ENCODE peak calls at places on chromosomes 12 and 14, in ten cellular contexts. N is BE2C; O is DMS153; W is AG08395; M is tibial artery; G is NCI-H2171 treated with DMSO at 0.1 percent for 48 hours; T is SK-N-DZ; J is stimulated activated naive CD4-positive, alpha-beta T cell treated with Interleukin-2 at 50 U/mL for 16 hours; C is brain microvascular endothelial cell; S is GM23248. X is an unnamed sample.

GRCh38 chr14:50937325-50937724 is 7.0 kb downstream of the PYGL start:
- DNase-seq in G (no peak), W (peak; percentile 41), T (no peak), J (no peak), N (no peak), O (no peak), C (no peak), S (peak; percentile 82), M (no peak), X (no peak)

GRCh38 chr12:49355913-49356312 is 9.2 kb downstream of the DNAJC22 start:
- DNase-seq in J (no peak), G (no peak), T (no peak), W (no peak), M (no peak), S (no peak), N (no peak), C (no peak), O (no peak), X (no peak)

GRCh38 chr14:75493580-75494130 is 28.6 kb upstream of the BATF start:
- DNase-seq in C (no peak), N (no peak), O (no peak), T (no peak), W (no peak), J (no peak), G (no peak), S (no peak), M (no peak), X (no peak)

GRCh38 chr14:102000902-102001301 is 36.5 kb downstream of the DYNC1H1 start:
- DNase-seq in T (no peak), O (no peak), M (no peak), C (no peak), G (no peak), J (no peak), N (no peak), W (no peak), S (no peak), X (no peak)

GRCh38 chr12:95505039-95505438 is 31.1 kb downstream of the METAP2 start:
- DNase-seq in M (no peak), N (no peak), J (no peak), W (no peak), O (no peak), G (no peak), C (no peak), S (no peak), T (no peak), X (no peak)

GRCh38 chr12:59372971-59373370 is 222.9 kb upstream of the SLC16A7 start:
- DNase-seq in W (peak; percentile 20), G (no peak), M (no peak), T (no peak), N (no peak), S (peak; percentile 46), J (no peak), C (peak; percentile 43), O (no peak), X (no peak)

GRCh38 chr12:15719230-15719629 is 70.0 kb downstream of the EPS8 start:
- DNase-seq in W (no peak), O (peak; percentile 32), T (no peak), S (peak; percentile 75), N (no peak), M (no peak), G (no peak), C (no peak), J (no peak), X (no peak)

GRCh38 chr12:124694846-124695497 is 127.6 kb upstream of the NCOR2 start:
- DNase-seq in W (peak; percentile 74), O (no peak), M (no peak), J (no peak), T (peak; percentile 64), N (no peak), G (no peak), C (peak; percentile 91), S (peak; percentile 40), X (no peak)

GRCh38 chr12:6534914-6535696 is 788 bp downstream of the GAPDH start:
- DNase-seq in O (peak; percentile 21), T (peak; percentile 79), M (peak; percentile 86), J (peak; percentile 79), N (peak; percentile 83), W (peak; percentile 61), C (no peak), G (peak; percentile 97), S (peak; percentile 94), X (peak; percentile 55)

GRCh38 chr14:100842799-100843198 is 16.9 kb downstream of the MEG3 start:
- DNase-seq in M (no peak), J (no peak), G (peak; percentile 32), W (peak; percentile 85), O (no peak), C (peak; percentile 82), N (no peak), S (peak; percentile 93), T (no peak), X (no peak)

GRCh38 chr12:15688202-15688736 is 100.9 kb downstream of the EPS8 start:
- DNase-seq in S (no peak), C (peak; percentile 68), W (no peak), N (peak; percentile 9), G (no peak), J (no peak), O (no peak), M (peak; percentile 78), T (no peak), X (no peak)

GRCh38 chr14:61923348-61923747 is 161.1 kb downstream of the SNAPC1 start:
- DNase-seq in O (no peak), T (no peak), C (peak; percentile 29), J (no peak), N (no peak), S (peak; percentile 64), M (no peak), W (no peak), G (peak; percentile 23), X (no peak)

GRCh38 chr12:77189463-77189862 is 124.1 kb upstream of the E2F7 start:
- DNase-seq in G (no peak), T (no peak), M (no peak), C (peak; percentile 80), N (no peak), J (no peak), O (no peak), W (peak; percentile 67), S (peak; percentile 87), X (no peak)

GRCh38 chr12:43347026-43347425 is 205.0 kb downstream of the ADAMTS20 start:
- DNase-seq in M (no peak), G (peak; percentile 94), N (no peak), J (no peak), W (no peak), C (no peak), T (no peak), O (no peak), S (no peak), X (no peak)

GRCh38 chr12:27583981-27584380 is 60.0 kb downstream of the PPFIBP1 start:
- DNase-seq in G (no peak), J (no peak), C (no peak), N (no peak), W (no peak), O (no peak), M (no peak), S (no peak), T (no peak), X (no peak)

GRCh38 chr12:132524405-132524804 is 34.5 kb downstream of the FBRSL1 start:
- DNase-seq in W (no peak), S (no peak), G (no peak), O (no peak), N (no peak), M (no peak), C (peak; percentile 61), T (no peak), J (no peak), X (no peak)

GRCh38 chr14:32190713-32191112 is 11.1 kb upstream of the RNU6-7 start:
- DNase-seq in O (no peak), G (no peak), S (no peak), C (no peak), M (no peak), W (peak; percentile 13), N (no peak), J (no peak), T (no peak), X (no peak)

GRCh38 chr12:54596526-54596946 is 8.1 kb upstream of the PPP1R1A start:
- DNase-seq in S (peak; percentile 73), N (peak; percentile 61), J (peak; percentile 26), M (peak; percentile 62), W (peak; percentile 80), G (peak; percentile 42), T (peak; percentile 55), C (peak; percentile 66), O (no peak), X (peak; percentile 23)

GRCh38 chr12:75890141-75890540 is 141.4 kb downstream of the PHLDA1 start:
- DNase-seq in C (no peak), T (no peak), G (no peak), O (no peak), J (no peak), S (peak; percentile 15), W (peak; percentile 26), N (no peak), M (no peak), X (no peak)

GRCh38 chr14:80087411-80087810 is 123.9 kb downstream of the DIO2 start:
- DNase-seq in N (no peak), J (no peak), W (no peak), G (no peak), O (no peak), M (no peak), C (no peak), T (no peak), S (no peak), X (no peak)

GRCh38 chr12:127678945-127679344 is 588.0 kb upstream of the TMEM132C start:
- DNase-seq in M (no peak), G (no peak), J (no peak), T (no peak), S (no peak), C (no peak), O (no peak), N (no peak), W (no peak), X (no peak)

GRCh38 chr14:91369628-91370445 is 47.8 kb downstream of the CCDC88C start:
- DNase-seq in N (no peak), W (no peak), J (peak; percentile 66), O (peak; percentile 60), M (no peak), C (no peak), S (peak; percentile 39), T (no peak), G (peak; percentile 97), X (no peak)

GRCh38 chr12:19482551-19483109 is 43.3 kb downstream of the AEBP2 start:
- DNase-seq in O (no peak), S (no peak), J (peak; percentile 71), N (no peak), M (no peak), T (no peak), W (no peak), C (peak; percentile 36), G (no peak), X (no peak)

GRCh38 chr12:3139760-3140159 is 62.6 kb downstream of the TSPAN9 start:
- DNase-seq in M (no peak), W (no peak), N (no peak), G (no peak), T (no peak), J (no peak), C (no peak), S (no peak), O (no peak), X (no peak)

GRCh38 chr12:106769078-106769477 is 5.4 kb upstream of the RIC8B start:
- DNase-seq in N (no peak), S (peak; percentile 23), C (no peak), O (no peak), J (no peak), T (no peak), M (no peak), G (no peak), W (no peak), X (no peak)

GRCh38 chr12:3294481-3294911 is 196.5 kb upstream of the PRMT8 start:
- DNase-seq in C (no peak), W (no peak), N (peak; percentile 74), G (peak; percentile 97), J (no peak), M (no peak), S (no peak), O (no peak), T (no peak), X (no peak)

GRCh38 chr12:104623920-104624319 is 167.2 kb downstream of the CHST11 start:
- DNase-seq in O (no peak), M (no peak), G (no peak), T (no peak), S (no peak), C (no peak), W (no peak), J (no peak), N (no peak), X (no peak)

GRCh38 chr12:52075409-52075724 is 4.1 kb upstream of the SMIM41 start:
- DNase-seq in W (no peak), N (no peak), G (no peak), T (no peak), S (peak; percentile 79), M (no peak), J (no peak), O (no peak), C (no peak), X (no peak)